ENCODE peak calls at places on chromosomes 4 and X, in nine cellular contexts. R, L, N, M, K, X, C, T and Y are unnamed samples.
A peak's percentile ranks its signal among the peaks of the same experiment; 100 is the strongest.

GRCh38 chrX:21528076-21528475 is 130.1 kb downstream of the KLHL34 start:
- DNase-seq in M (no peak), X (peak; percentile 10), L (no peak), K (no peak), C (no peak), T (no peak), R (no peak), N (no peak), Y (no peak)

GRCh38 chr4:6749340-6750171 is 33.0 kb upstream of the KIAA0232 start:
- DNase-seq in T (peak; percentile 30), M (peak; percentile 61), N (no peak), X (peak; percentile 75), R (no peak), C (no peak), L (peak; percentile 85), K (no peak), Y (no peak)

GRCh38 chrX:108736509-108737479 is at the start of gene IRS4:
- DNase-seq in T (no peak), M (peak; percentile 19), L (peak; percentile 18), R (peak; percentile 25), C (peak; percentile 19), X (peak; percentile 2), K (no peak), N (no peak), Y (peak; percentile 78)

GRCh38 chr4:114599231-114600065 is 841 bp downstream of the UGT8 start:
- DNase-seq in K (no peak), R (no peak), M (peak; percentile 43), N (no peak), L (peak; percentile 8), C (no peak), X (no peak), T (peak; percentile 2), Y (no peak)

GRCh38 chrX:65745427-65745826 is 78.0 kb downstream of the MSN start:
- DNase-seq in M (no peak), X (no peak), R (no peak), K (no peak), C (no peak), N (no peak), L (no peak), T (no peak), Y (no peak)

GRCh38 chrX:103629295-103630170 is 758 bp downstream of the TCEAL1 start:
- DNase-seq in C (peak; percentile 44), N (peak; percentile 8), L (peak; percentile 36), R (peak; percentile 21), T (no peak), K (no peak), M (peak; percentile 65), X (peak; percentile 73), Y (no peak)

GRCh38 chr4:190121759-190122158 is 51.8 kb upstream of the DUX4 start:
- DNase-seq in R (no peak), M (no peak), X (no peak), T (no peak), C (no peak), N (no peak), K (no peak), L (no peak), Y (peak; percentile 60)

GRCh38 chrX:14591976-14592375 is 62.6 kb downstream of the GLRA2 start:
- DNase-seq in C (no peak), N (no peak), K (no peak), T (no peak), X (peak; percentile 36), R (no peak), M (no peak), L (no peak), Y (no peak)

GRCh38 chrX:106862972-106863688 is 40.0 kb downstream of the RIPPLY1 start:
- DNase-seq in K (peak; percentile 4), T (no peak), M (peak; percentile 38), R (peak; percentile 26), X (peak; percentile 9), C (no peak), N (no peak), L (peak; percentile 4), Y (no peak)

GRCh38 chr4:41890085-41890484 is 45.1 kb upstream of the TMEM33 start:
- DNase-seq in C (no peak), T (no peak), L (no peak), X (peak; percentile 14), K (no peak), M (no peak), R (no peak), N (no peak), Y (no peak)

GRCh38 chr4:15469402-15470148 is at the start of gene CC2D2A:
- DNase-seq in L (peak; percentile 64), M (peak; percentile 9), X (peak; percentile 66), N (no peak), T (no peak), R (no peak), C (no peak), K (no peak), Y (no peak)

GRCh38 chr4:16582526-16582925 is 315.9 kb downstream of the LDB2 start:
- DNase-seq in C (no peak), M (no peak), R (no peak), X (no peak), N (no peak), T (no peak), K (no peak), L (no peak), Y (no peak)

GRCh38 chrX:11113731-11114130 is 2.6 kb downstream of the HCCS start:
- DNase-seq in M (no peak), L (no peak), X (no peak), N (no peak), K (no peak), C (no peak), R (no peak), T (no peak), Y (no peak)

GRCh38 chr4:35966558-35966957 is 277.8 kb downstream of the ARAP2 start:
- DNase-seq in C (no peak), T (no peak), N (no peak), L (no peak), R (no peak), X (no peak), K (no peak), M (no peak), Y (no peak)

GRCh38 chr4:72468904-72469502 is 100.0 kb downstream of the ADAMTS3 start:
- DNase-seq in T (no peak), N (no peak), R (peak; percentile 15), K (no peak), L (no peak), C (no peak), X (peak; percentile 51), M (no peak), Y (no peak)

GRCh38 chr4:70734168-70734954 is 12.6 kb downstream of the RUFY3 start:
- DNase-seq in N (no peak), C (no peak), T (no peak), L (peak; percentile 35), X (peak; percentile 55), R (peak; percentile 64), K (no peak), M (peak; percentile 5), Y (no peak)

GRCh38 chr4:38663021-38663800 is 788 bp upstream of the KLF3 start:
- DNase-seq in K (no peak), M (no peak), L (no peak), T (peak; percentile 50), C (no peak), X (no peak), N (no peak), R (no peak), Y (peak; percentile 88)